ENCODE peak calls at places on chromosomes 6 and 20, in four cellular contexts. One of them, this sample, is unnamed.

GRCh38 chr20:63639093-63639860 is 12.4 kb upstream of the GMEB2 start:
- DNase-seq in activated CD4-positive, alpha-beta T cell treated with anti-CD3 and anti-CD28 coated beads for 1 hour: peak
- DNase-seq in tibial nerve: no peak
- DNase-seq in naive thymus-derived CD4-positive, alpha-beta T cell: no peak
- DNase-seq in this sample: no peak

GRCh38 chr20:50312682-50313187 is 122.1 kb downstream of the CEBPB start:
- DNase-seq in activated CD4-positive, alpha-beta T cell treated with anti-CD3 and anti-CD28 coated beads for 1 hour: no peak
- DNase-seq in tibial nerve: peak
- DNase-seq in naive thymus-derived CD4-positive, alpha-beta T cell: no peak
- DNase-seq in this sample: no peak

GRCh38 chr6:32883789-32884188 is 29.8 kb downstream of the PSMB9 start:
- DNase-seq in activated CD4-positive, alpha-beta T cell treated with anti-CD3 and anti-CD28 coated beads for 1 hour: no peak
- DNase-seq in tibial nerve: peak
- DNase-seq in naive thymus-derived CD4-positive, alpha-beta T cell: no peak
- DNase-seq in this sample: no peak

GRCh38 chr20:19205999-19206398 is 6.4 kb upstream of the SLC24A3 start:
- DNase-seq in activated CD4-positive, alpha-beta T cell treated with anti-CD3 and anti-CD28 coated beads for 1 hour: peak
- DNase-seq in tibial nerve: peak
- DNase-seq in naive thymus-derived CD4-positive, alpha-beta T cell: peak
- DNase-seq in this sample: peak

GRCh38 chr20:25066386-25066785 is 8.4 kb upstream of the ACSS1 start:
- DNase-seq in activated CD4-positive, alpha-beta T cell treated with anti-CD3 and anti-CD28 coated beads for 1 hour: no peak
- DNase-seq in tibial nerve: no peak
- DNase-seq in naive thymus-derived CD4-positive, alpha-beta T cell: no peak
- DNase-seq in this sample: no peak

GRCh38 chr20:54545959-54546358 is 70.6 kb downstream of the DOK5 start:
- DNase-seq in activated CD4-positive, alpha-beta T cell treated with anti-CD3 and anti-CD28 coated beads for 1 hour: no peak
- DNase-seq in tibial nerve: no peak
- DNase-seq in naive thymus-derived CD4-positive, alpha-beta T cell: no peak
- DNase-seq in this sample: no peak

GRCh38 chr20:45070932-45071632 is 29.8 kb downstream of the KCNS1 start:
- DNase-seq in activated CD4-positive, alpha-beta T cell treated with anti-CD3 and anti-CD28 coated beads for 1 hour: no peak
- DNase-seq in tibial nerve: no peak
- DNase-seq in naive thymus-derived CD4-positive, alpha-beta T cell: no peak
- DNase-seq in this sample: no peak

GRCh38 chr6:150252714-150253444 is 110.0 kb downstream of the PPP1R14C start:
- DNase-seq in activated CD4-positive, alpha-beta T cell treated with anti-CD3 and anti-CD28 coated beads for 1 hour: no peak
- DNase-seq in tibial nerve: no peak
- DNase-seq in naive thymus-derived CD4-positive, alpha-beta T cell: no peak
- DNase-seq in this sample: no peak

GRCh38 chr20:60255866-60256265 is 297.6 kb downstream of the CDH26 start:
- DNase-seq in activated CD4-positive, alpha-beta T cell treated with anti-CD3 and anti-CD28 coated beads for 1 hour: no peak
- DNase-seq in tibial nerve: no peak
- DNase-seq in naive thymus-derived CD4-positive, alpha-beta T cell: no peak
- DNase-seq in this sample: no peak

GRCh38 chr20:23773127-23773526 is 22.4 kb upstream of the CST1 start:
- DNase-seq in activated CD4-positive, alpha-beta T cell treated with anti-CD3 and anti-CD28 coated beads for 1 hour: no peak
- DNase-seq in tibial nerve: no peak
- DNase-seq in naive thymus-derived CD4-positive, alpha-beta T cell: no peak
- DNase-seq in this sample: no peak

GRCh38 chr20:11838076-11838636 is 79.5 kb upstream of the BTBD3 start:
- DNase-seq in activated CD4-positive, alpha-beta T cell treated with anti-CD3 and anti-CD28 coated beads for 1 hour: no peak
- DNase-seq in tibial nerve: no peak
- DNase-seq in naive thymus-derived CD4-positive, alpha-beta T cell: no peak
- DNase-seq in this sample: no peak

GRCh38 chr6:137968468-137968804 is 101.4 kb downstream of the TNFAIP3 start:
- DNase-seq in activated CD4-positive, alpha-beta T cell treated with anti-CD3 and anti-CD28 coated beads for 1 hour: no peak
- DNase-seq in tibial nerve: no peak
- DNase-seq in naive thymus-derived CD4-positive, alpha-beta T cell: no peak
- DNase-seq in this sample: no peak

GRCh38 chr6:153965996-153966395 is 73.0 kb upstream of the OPRM1 start:
- DNase-seq in activated CD4-positive, alpha-beta T cell treated with anti-CD3 and anti-CD28 coated beads for 1 hour: no peak
- DNase-seq in tibial nerve: no peak
- DNase-seq in naive thymus-derived CD4-positive, alpha-beta T cell: no peak
- DNase-seq in this sample: no peak

GRCh38 chr6:143018955-143019354 is 41.7 kb upstream of the AIG1 start:
- DNase-seq in activated CD4-positive, alpha-beta T cell treated with anti-CD3 and anti-CD28 coated beads for 1 hour: no peak
- DNase-seq in tibial nerve: no peak
- DNase-seq in naive thymus-derived CD4-positive, alpha-beta T cell: no peak
- DNase-seq in this sample: no peak

GRCh38 chr6:20876016-20876415 is 341.8 kb downstream of the CDKAL1 start:
- DNase-seq in activated CD4-positive, alpha-beta T cell treated with anti-CD3 and anti-CD28 coated beads for 1 hour: no peak
- DNase-seq in tibial nerve: no peak
- DNase-seq in naive thymus-derived CD4-positive, alpha-beta T cell: no peak
- DNase-seq in this sample: no peak

GRCh38 chr20:46749164-46749563 is 39.7 kb downstream of the SLC2A10 start:
- DNase-seq in activated CD4-positive, alpha-beta T cell treated with anti-CD3 and anti-CD28 coated beads for 1 hour: no peak
- DNase-seq in tibial nerve: no peak
- DNase-seq in naive thymus-derived CD4-positive, alpha-beta T cell: no peak
- DNase-seq in this sample: no peak

GRCh38 chr20:3250091-3250504 is 11.1 kb upstream of the SLC4A11 start:
- DNase-seq in activated CD4-positive, alpha-beta T cell treated with anti-CD3 and anti-CD28 coated beads for 1 hour: no peak
- DNase-seq in tibial nerve: no peak
- DNase-seq in naive thymus-derived CD4-positive, alpha-beta T cell: no peak
- DNase-seq in this sample: peak

GRCh38 chr20:1338096-1338495 is 9.2 kb upstream of the SDCBP2 start:
- DNase-seq in activated CD4-positive, alpha-beta T cell treated with anti-CD3 and anti-CD28 coated beads for 1 hour: no peak
- DNase-seq in tibial nerve: no peak
- DNase-seq in naive thymus-derived CD4-positive, alpha-beta T cell: no peak
- DNase-seq in this sample: no peak

GRCh38 chr6:35485402-35485877 is 11.4 kb downstream of the TEAD3 start:
- DNase-seq in activated CD4-positive, alpha-beta T cell treated with anti-CD3 and anti-CD28 coated beads for 1 hour: no peak
- DNase-seq in tibial nerve: no peak
- DNase-seq in naive thymus-derived CD4-positive, alpha-beta T cell: no peak
- DNase-seq in this sample: no peak

GRCh38 chr6:69867075-69867911 is 937 bp downstream of the COL19A1 start:
- DNase-seq in activated CD4-positive, alpha-beta T cell treated with anti-CD3 and anti-CD28 coated beads for 1 hour: peak
- DNase-seq in tibial nerve: no peak
- DNase-seq in naive thymus-derived CD4-positive, alpha-beta T cell: peak
- DNase-seq in this sample: peak

GRCh38 chr6:136699358-136699757 is 92.9 kb downstream of the MAP3K5 start:
- DNase-seq in activated CD4-positive, alpha-beta T cell treated with anti-CD3 and anti-CD28 coated beads for 1 hour: no peak
- DNase-seq in tibial nerve: no peak
- DNase-seq in naive thymus-derived CD4-positive, alpha-beta T cell: no peak
- DNase-seq in this sample: no peak

GRCh38 chr6:157092736-157093135 is 230.6 kb downstream of the TMEM242 start:
- DNase-seq in activated CD4-positive, alpha-beta T cell treated with anti-CD3 and anti-CD28 coated beads for 1 hour: no peak
- DNase-seq in tibial nerve: no peak
- DNase-seq in naive thymus-derived CD4-positive, alpha-beta T cell: no peak
- DNase-seq in this sample: no peak

GRCh38 chr6:2771021-2771558 is 5.9 kb downstream of the WRNIP1 start:
- DNase-seq in activated CD4-positive, alpha-beta T cell treated with anti-CD3 and anti-CD28 coated beads for 1 hour: no peak
- DNase-seq in tibial nerve: no peak
- DNase-seq in naive thymus-derived CD4-positive, alpha-beta T cell: no peak
- DNase-seq in this sample: no peak

GRCh38 chr20:25046181-25046641 is 11.7 kb downstream of the ACSS1 start:
- DNase-seq in activated CD4-positive, alpha-beta T cell treated with anti-CD3 and anti-CD28 coated beads for 1 hour: no peak
- DNase-seq in tibial nerve: no peak
- DNase-seq in naive thymus-derived CD4-positive, alpha-beta T cell: no peak
- DNase-seq in this sample: no peak

GRCh38 chr6:106771822-106772221 is 142.4 kb downstream of the QRSL1 start:
- DNase-seq in activated CD4-positive, alpha-beta T cell treated with anti-CD3 and anti-CD28 coated beads for 1 hour: no peak
- DNase-seq in tibial nerve: no peak
- DNase-seq in naive thymus-derived CD4-positive, alpha-beta T cell: no peak
- DNase-seq in this sample: no peak